ENCODE peak calls at places on chromosomes 2 and 18, in seven cellular contexts. I is SK-N-SH, Z is H1, S is HCT116, J is GM12878, A is HepG2, C is K562. T is an unnamed sample.

GRCh38 chr2:196328088-196328680 is 156.8 kb upstream of the STK17B start:
- DNase-seq in S (no peak), J (no peak), A (no peak), C (peak; percentile 18), I (no peak), Z (no peak), T (no peak)

GRCh38 chr2:42907835-42908234 is 115.5 kb upstream of the HAAO start:
- DNase-seq in J (no peak), S (no peak), A (no peak), Z (no peak), C (peak; percentile 6), I (no peak), T (no peak)

GRCh38 chr2:100008960-100009359 is 133.4 kb downstream of the AFF3 start:
- DNase-seq in I (no peak), Z (no peak), J (no peak), S (no peak), A (no peak), C (no peak), T (no peak)

GRCh38 chr2:227191367-227191766 is 26.9 kb downstream of the COL4A3 start:
- DNase-seq in Z (peak; percentile 21), C (no peak), S (peak; percentile 33), J (no peak), A (peak; percentile 14), I (no peak), T (no peak)

GRCh38 chr2:147031897-147032296 is 812.9 kb upstream of the ACVR2A start:
- DNase-seq in A (no peak), Z (no peak), S (no peak), C (no peak), J (no peak), I (no peak), T (no peak)

GRCh38 chr18:37287601-37288000 is 278.0 kb downstream of the CELF4 start:
- DNase-seq in J (no peak), S (no peak), I (no peak), C (no peak), A (no peak), Z (no peak), T (no peak)

GRCh38 chr18:9846162-9846915 is 39.4 kb upstream of the TXNDC2 start:
- DNase-seq in Z (no peak), C (no peak), I (no peak), A (no peak), J (no peak), S (no peak), T (peak; percentile 54)

GRCh38 chr2:120984046-120984445 is 248.4 kb downstream of the GLI2 start:
- DNase-seq in J (no peak), I (no peak), A (no peak), S (no peak), C (no peak), Z (no peak), T (peak; percentile 35)

GRCh38 chr2:113847144-113847543 is 42.7 kb upstream of the ACTR3 start:
- DNase-seq in S (no peak), Z (no peak), A (no peak), C (no peak), J (no peak), I (no peak), T (no peak)

GRCh38 chr2:24461685-24462084 is 29.4 kb upstream of the NCOA1 start:
- DNase-seq in I (no peak), A (no peak), S (no peak), Z (no peak), C (peak; percentile 76), J (no peak), T (no peak)

GRCh38 chr18:23740105-23740830 is 51.0 kb downstream of the LAMA3 start:
- DNase-seq in J (no peak), A (no peak), C (no peak), S (no peak), Z (no peak), I (no peak), T (no peak)

GRCh38 chr2:48112911-48113687 is 206.8 kb upstream of the FBXO11 start:
- DNase-seq in Z (no peak), I (no peak), J (no peak), A (peak; percentile 18), S (no peak), C (no peak), T (no peak)

GRCh38 chr2:10080536-10081304 is 509 bp upstream of the CYS1 start:
- DNase-seq in J (no peak), C (no peak), A (no peak), Z (no peak), I (no peak), S (no peak), T (no peak)

GRCh38 chr2:110167326-110167955 is 37.4 kb downstream of the NPHP1 start:
- DNase-seq in S (no peak), C (no peak), A (no peak), I (no peak), Z (peak; percentile 27), J (no peak), T (no peak)

GRCh38 chr2:150174396-150174795 is 313.1 kb downstream of the RND3 start:
- DNase-seq in Z (no peak), I (no peak), S (no peak), J (no peak), C (no peak), A (no peak), T (no peak)

GRCh38 chr18:74450626-74451025 is 6.5 kb downstream of the DIPK1C start:
- DNase-seq in Z (no peak), I (no peak), S (no peak), J (no peak), A (no peak), C (no peak), T (no peak)
- TF ChIP-seq JUND in Z (no peak), I (no peak), S (no peak), J (no peak), A (no peak), C (no peak), T (no peak)

DNA sequence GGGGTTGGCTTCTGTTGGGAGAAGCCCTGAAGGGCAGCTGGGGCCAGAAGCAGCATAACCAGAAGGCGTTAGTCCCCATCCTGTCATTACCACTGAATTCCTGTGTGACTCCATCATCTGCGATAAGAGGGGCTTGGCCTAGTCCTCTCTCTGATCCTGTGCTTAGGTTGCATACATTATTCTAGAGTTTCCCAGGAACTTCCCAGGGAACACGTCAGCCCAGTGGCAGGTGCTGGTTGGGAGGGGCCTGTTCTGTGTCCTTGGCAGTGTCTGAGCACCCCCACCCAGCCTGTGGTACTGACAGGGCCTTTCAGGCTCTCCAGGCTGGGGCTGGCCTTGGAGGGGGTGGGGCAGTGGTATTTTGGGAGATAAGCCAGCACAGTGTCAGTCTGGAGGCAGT is 4.5 kb upstream of the TOGARAM2 start:
- DNase-seq in A (peak; percentile 51), C (no peak), S (no peak), Z (no peak), I (no peak), J (no peak), T (no peak)
- TF ChIP-seq JUND in A (no peak), C (no peak), S (no peak), Z (no peak), I (no peak), J (no peak), T (no peak)

GRCh38 chr18:3180325-3180724 is 39.4 kb downstream of the MYOM1 start:
- DNase-seq in C (no peak), Z (no peak), A (no peak), S (no peak), I (no peak), J (no peak), T (no peak)
- TF ChIP-seq JUND in C (no peak), Z (peak; percentile 49), A (no peak), S (no peak), I (no peak), J (no peak), T (no peak)

DNA sequence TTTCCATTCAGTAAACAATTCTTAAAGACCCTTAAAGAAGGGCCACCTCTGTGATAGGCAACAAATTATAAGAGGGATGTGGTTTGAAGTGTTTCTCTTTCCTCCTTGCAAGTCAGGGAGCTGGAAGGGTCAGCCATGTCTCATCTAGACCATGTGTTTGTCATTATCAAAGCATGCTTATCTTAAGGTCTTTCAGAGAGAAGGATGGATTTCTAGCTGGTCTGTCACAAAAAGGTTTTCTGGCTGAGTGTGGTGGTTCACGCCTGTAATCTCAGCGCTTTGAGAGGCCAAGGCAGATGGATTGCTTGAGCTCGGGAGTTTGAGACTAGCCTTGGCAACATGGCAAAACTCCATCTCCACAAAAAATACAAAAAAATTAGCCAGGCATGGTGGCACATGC is 59.2 kb upstream of the PEX13 start:
- DNase-seq in C (no peak), A (no peak), S (no peak), I (no peak), J (no peak), Z (no peak), T (no peak)
- TF ChIP-seq JUND in C (no peak), A (no peak), S (no peak), I (no peak), J (no peak), Z (no peak), T (no peak)

GRCh38 chr2:45862843-45863242 is 211.4 kb downstream of the PRKCE start:
- DNase-seq in S (no peak), J (no peak), I (no peak), A (no peak), Z (no peak), C (no peak), T (no peak)
- TF ChIP-seq JUND in S (no peak), J (no peak), I (no peak), A (no peak), Z (no peak), C (no peak), T (no peak)

GRCh38 chr2:107264184-107264583 is 378.2 kb upstream of the ST6GAL2 start:
- DNase-seq in S (no peak), I (no peak), J (no peak), C (no peak), A (no peak), Z (no peak), T (no peak)

GRCh38 chr2:107263596-107264090 is 377.7 kb upstream of the ST6GAL2 start:
- DNase-seq in I (peak; percentile 38), S (no peak), C (no peak), Z (no peak), J (no peak), A (no peak), T (no peak)

DNA sequence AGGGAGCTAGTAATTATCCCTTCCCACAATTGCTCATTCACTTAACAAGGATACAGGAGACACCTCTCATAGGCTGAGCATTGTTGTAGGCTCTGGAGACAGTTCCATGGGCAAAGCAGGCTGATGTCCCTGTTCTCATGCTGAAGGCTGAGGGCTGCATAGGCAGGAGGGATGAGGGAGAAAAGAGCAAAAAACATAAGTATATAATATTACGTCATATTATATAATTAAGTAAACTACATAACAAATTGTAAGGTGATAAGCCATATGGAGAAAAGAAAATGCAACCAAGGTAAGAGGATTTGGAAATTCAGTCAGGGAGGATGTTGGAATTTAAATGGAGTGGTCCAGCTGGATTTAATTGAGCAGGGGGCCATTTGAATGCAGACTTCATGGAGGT is 380.6 kb upstream of the ST6GAL2 start:
- DNase-seq in J (no peak), I (no peak), S (no peak), A (no peak), C (no peak), Z (no peak), T (no peak)
- TF ChIP-seq JUND in J (no peak), I (no peak), S (no peak), A (no peak), C (no peak), Z (no peak), T (no peak)

DNA sequence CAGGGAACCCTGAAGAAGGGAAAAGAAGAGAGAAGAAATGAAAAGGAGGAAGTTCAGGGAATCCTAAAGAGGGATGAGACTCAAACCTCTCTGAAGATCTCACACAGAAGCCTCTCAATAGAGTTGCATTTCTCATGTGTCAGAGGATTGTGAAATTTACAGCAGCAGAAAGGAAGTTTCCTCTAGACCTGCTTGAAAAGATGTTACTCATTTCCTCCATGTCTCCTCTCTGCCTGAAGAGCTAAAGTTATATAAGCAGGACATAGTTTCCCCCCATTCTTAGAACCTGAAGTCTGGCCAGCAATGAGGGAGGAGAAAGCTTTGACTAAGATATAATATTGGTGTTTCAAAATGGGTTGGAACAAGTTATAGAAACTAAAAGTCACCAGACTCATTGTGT is 1155.6 kb downstream of the LRP1B start:
- DNase-seq in S (no peak), A (no peak), I (no peak), C (no peak), J (no peak), Z (no peak), T (no peak)
- TF ChIP-seq JUND in S (no peak), A (no peak), I (no peak), C (no peak), J (no peak), Z (no peak), T (no peak)

T was measured in T47D.